ENCODE peak calls at places on chromosomes 11 and 22, in four cellular contexts. One of them, this sample, is unnamed.

GRCh38 chr22:37909756-37910155 is 3.7 kb downstream of the MICALL1 start:
- DNase-seq in fibroblast of the aortic adventitia: no peak
- DNase-seq in lower lobe of right lung: no peak
- DNase-seq in RWPE2: no peak
- DNase-seq in this sample: no peak

GRCh38 chr11:125062931-125063428 is at the start of gene SLC37A2:
- DNase-seq in fibroblast of the aortic adventitia: peak
- DNase-seq in lower lobe of right lung: peak
- DNase-seq in RWPE2: peak
- DNase-seq in this sample: no peak

GRCh38 chr22:49807780-49808708 is 19.6 kb downstream of the BRD1 start:
- DNase-seq in fibroblast of the aortic adventitia: peak
- DNase-seq in lower lobe of right lung: peak
- DNase-seq in RWPE2: no peak
- DNase-seq in this sample: no peak

GRCh38 chr11:58301576-58301975 is 33.5 kb upstream of the OR10W1 start:
- DNase-seq in fibroblast of the aortic adventitia: peak
- DNase-seq in lower lobe of right lung: no peak
- DNase-seq in RWPE2: no peak
- DNase-seq in this sample: no peak

GRCh38 chr11:46684364-46684763 is 16.1 kb downstream of the ARHGAP1 start:
- DNase-seq in fibroblast of the aortic adventitia: no peak
- DNase-seq in lower lobe of right lung: no peak
- DNase-seq in RWPE2: no peak
- DNase-seq in this sample: no peak

GRCh38 chr22:30079952-30080533 is at the start of gene HORMAD2:
- DNase-seq in fibroblast of the aortic adventitia: no peak
- DNase-seq in lower lobe of right lung: peak
- DNase-seq in RWPE2: no peak
- DNase-seq in this sample: no peak

GRCh38 chr11:34798985-34799384 is 117.2 kb downstream of the APIP start:
- DNase-seq in fibroblast of the aortic adventitia: no peak
- DNase-seq in lower lobe of right lung: no peak
- DNase-seq in RWPE2: no peak
- DNase-seq in this sample: no peak

GRCh38 chr11:67613960-67614715 is 7.4 kb downstream of the NDUFV1 start:
- DNase-seq in fibroblast of the aortic adventitia: peak
- DNase-seq in lower lobe of right lung: peak
- DNase-seq in RWPE2: peak
- DNase-seq in this sample: no peak

GRCh38 chr22:34914871-34915270 is 151.1 kb upstream of the ISX start:
- DNase-seq in fibroblast of the aortic adventitia: no peak
- DNase-seq in lower lobe of right lung: no peak
- DNase-seq in RWPE2: no peak
- DNase-seq in this sample: no peak

GRCh38 chr22:32444068-32444467 is 20.2 kb downstream of the BPIFC start:
- DNase-seq in fibroblast of the aortic adventitia: no peak
- DNase-seq in lower lobe of right lung: no peak
- DNase-seq in RWPE2: no peak
- DNase-seq in this sample: no peak
- TF ChIP-seq CTCF in fibroblast of the aortic adventitia: no peak
- TF ChIP-seq CTCF in lower lobe of right lung: no peak
- TF ChIP-seq CTCF in RWPE2: peak
- TF ChIP-seq CTCF in this sample: peak

DNA sequence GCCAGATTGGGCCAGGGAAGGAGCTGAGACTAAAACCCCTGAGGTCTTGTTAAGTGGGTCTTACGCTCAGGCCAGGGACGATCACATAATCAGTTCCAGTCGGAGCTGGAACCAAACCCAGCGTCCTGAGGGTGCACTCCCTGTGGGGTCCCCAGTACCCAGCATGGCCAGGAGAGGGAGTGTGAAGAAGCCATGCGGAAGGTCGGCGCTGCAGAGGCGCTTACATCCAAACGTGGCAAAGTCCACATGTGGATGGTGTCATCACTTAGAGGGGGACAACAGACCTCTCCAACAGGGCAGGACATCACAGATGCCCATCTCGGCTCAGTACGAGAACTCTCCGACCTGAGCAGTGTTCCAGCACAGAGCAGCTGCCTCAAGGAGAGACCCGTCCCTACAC is 8.3 kb downstream of the ATP5MGL start:
- DNase-seq in fibroblast of the aortic adventitia: no peak
- DNase-seq in lower lobe of right lung: no peak
- DNase-seq in RWPE2: no peak
- DNase-seq in this sample: no peak
- TF ChIP-seq CTCF in fibroblast of the aortic adventitia: peak
- TF ChIP-seq CTCF in lower lobe of right lung: no peak
- TF ChIP-seq CTCF in RWPE2: no peak
- TF ChIP-seq CTCF in this sample: peak

DNA sequence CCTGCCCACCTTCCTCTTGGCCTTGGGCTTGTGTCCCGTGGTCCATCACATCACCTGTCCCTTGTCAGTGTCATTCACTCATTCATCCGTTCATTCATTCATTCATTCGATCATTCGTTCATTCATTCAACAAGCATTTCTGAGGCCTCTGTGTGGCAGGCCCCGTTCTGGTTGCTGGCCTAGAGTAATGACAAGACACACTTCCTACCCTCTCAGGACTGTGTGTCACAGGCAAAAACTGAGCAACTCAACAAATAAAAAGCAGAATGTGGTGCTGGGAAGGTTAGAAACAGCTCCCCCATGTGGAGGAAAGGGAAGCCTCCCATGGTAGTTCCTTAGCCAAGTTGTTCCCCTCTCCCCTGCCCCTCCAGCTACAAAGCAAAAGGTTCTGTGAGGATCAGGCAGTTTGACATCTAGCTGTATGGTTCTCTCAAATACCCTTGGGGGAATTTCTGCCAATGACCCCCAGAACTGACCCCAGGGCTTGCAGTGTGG is 1.6 kb upstream of the OMP start:
- DNase-seq in fibroblast of the aortic adventitia: no peak
- DNase-seq in lower lobe of right lung: peak
- DNase-seq in RWPE2: no peak
- DNase-seq in this sample: no peak
- TF ChIP-seq CTCF in fibroblast of the aortic adventitia: peak
- TF ChIP-seq CTCF in lower lobe of right lung: peak
- TF ChIP-seq CTCF in RWPE2: peak
- TF ChIP-seq CTCF in this sample: peak

DNA sequence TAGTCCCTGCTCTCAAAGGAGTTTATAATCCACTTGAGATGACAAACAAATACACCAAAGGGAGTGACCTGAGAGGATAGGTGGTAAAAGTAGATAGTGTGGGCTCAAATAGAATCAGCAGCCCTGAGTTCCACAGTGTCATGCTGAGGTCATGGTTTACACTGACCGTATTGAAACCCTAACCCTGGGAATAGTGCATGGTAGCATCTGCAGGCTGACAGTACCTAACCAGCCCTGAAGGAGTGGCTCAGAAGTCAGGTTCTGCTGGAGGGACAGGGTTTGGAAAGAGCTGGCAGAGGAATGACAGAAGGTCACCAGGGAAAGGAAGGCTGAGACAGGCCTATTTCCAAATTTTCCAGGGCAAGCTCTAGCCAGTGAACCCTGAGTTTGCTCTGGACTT is 9.2 kb upstream of the TMPRSS5 start:
- DNase-seq in fibroblast of the aortic adventitia: no peak
- DNase-seq in lower lobe of right lung: no peak
- DNase-seq in RWPE2: no peak
- DNase-seq in this sample: no peak
- TF ChIP-seq CTCF in fibroblast of the aortic adventitia: no peak
- TF ChIP-seq CTCF in lower lobe of right lung: no peak
- TF ChIP-seq CTCF in RWPE2: no peak
- TF ChIP-seq CTCF in this sample: no peak

DNA sequence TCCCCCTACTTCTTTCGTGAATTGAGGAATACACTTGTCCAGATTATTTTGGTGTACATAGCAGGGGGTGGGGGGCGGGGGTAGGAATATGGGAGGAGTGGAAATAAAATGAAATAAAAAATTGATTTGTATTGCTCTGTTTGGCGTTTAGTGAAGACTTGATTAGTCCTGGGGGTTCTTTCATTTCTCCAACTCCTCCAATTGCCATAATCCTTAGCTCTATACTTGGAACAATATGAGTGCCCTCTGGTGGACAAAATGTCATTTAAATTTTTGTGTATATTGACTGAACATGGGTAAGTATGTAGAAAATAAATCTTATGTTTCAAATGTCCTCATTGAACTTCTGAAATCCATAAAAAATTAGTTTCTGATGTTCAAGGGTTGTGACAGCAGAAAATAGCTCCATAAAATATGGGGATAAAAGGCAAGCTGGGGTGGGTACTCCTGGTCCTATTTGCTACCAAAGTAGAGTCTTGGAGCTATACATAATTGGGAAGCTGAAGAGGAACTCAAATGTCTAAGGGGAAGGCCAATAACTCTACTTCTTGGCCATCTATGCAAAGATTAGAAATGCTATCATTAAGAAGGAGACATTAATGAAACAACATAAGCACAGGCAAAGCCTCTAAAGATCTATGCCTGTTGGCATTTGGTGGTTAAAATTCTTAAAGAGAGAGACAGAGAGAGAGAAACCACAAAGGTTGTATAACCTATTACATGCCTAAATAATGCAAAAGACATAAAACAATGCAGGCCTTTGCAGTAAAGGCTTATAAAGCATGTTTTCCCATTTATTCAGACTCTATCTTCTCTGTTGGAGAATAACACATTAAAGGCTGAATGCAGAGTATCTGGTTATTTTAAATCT is 421.6 kb downstream of the METTL15 start:
- DNase-seq in fibroblast of the aortic adventitia: peak
- DNase-seq in lower lobe of right lung: no peak
- DNase-seq in RWPE2: no peak
- DNase-seq in this sample: no peak
- TF ChIP-seq CTCF in fibroblast of the aortic adventitia: peak
- TF ChIP-seq CTCF in lower lobe of right lung: peak
- TF ChIP-seq CTCF in RWPE2: peak
- TF ChIP-seq CTCF in this sample: peak

GRCh38 chr22:26890870-26891269 is 233.5 kb downstream of the MIAT start:
- DNase-seq in fibroblast of the aortic adventitia: no peak
- DNase-seq in lower lobe of right lung: no peak
- DNase-seq in RWPE2: no peak
- DNase-seq in this sample: no peak
- TF ChIP-seq CTCF in fibroblast of the aortic adventitia: no peak
- TF ChIP-seq CTCF in lower lobe of right lung: no peak
- TF ChIP-seq CTCF in RWPE2: no peak
- TF ChIP-seq CTCF in this sample: peak

GRCh38 chr11:843818-844692 is 1.4 kb downstream of the TSPAN4 start:
- DNase-seq in fibroblast of the aortic adventitia: peak
- DNase-seq in lower lobe of right lung: peak
- DNase-seq in RWPE2: peak
- DNase-seq in this sample: no peak
- TF ChIP-seq CTCF in fibroblast of the aortic adventitia: no peak
- TF ChIP-seq CTCF in lower lobe of right lung: no peak
- TF ChIP-seq CTCF in RWPE2: peak
- TF ChIP-seq CTCF in this sample: no peak

GRCh38 chr22:22458896-22459588 is 49.5 kb downstream of the ZNF280B start:
- DNase-seq in fibroblast of the aortic adventitia: no peak
- DNase-seq in lower lobe of right lung: no peak
- DNase-seq in RWPE2: no peak
- DNase-seq in this sample: no peak

GRCh38 chr22:22461583-22461982 is 47.0 kb downstream of the ZNF280B start:
- DNase-seq in fibroblast of the aortic adventitia: no peak
- DNase-seq in lower lobe of right lung: no peak
- DNase-seq in RWPE2: no peak
- DNase-seq in this sample: no peak

GRCh38 chr22:22460060-22460459 is 48.5 kb downstream of the ZNF280B start:
- DNase-seq in fibroblast of the aortic adventitia: no peak
- DNase-seq in lower lobe of right lung: no peak
- DNase-seq in RWPE2: no peak
- DNase-seq in this sample: no peak

GRCh38 chr22:22461111-22461510 is 47.4 kb downstream of the ZNF280B start:
- DNase-seq in fibroblast of the aortic adventitia: no peak
- DNase-seq in lower lobe of right lung: no peak
- DNase-seq in RWPE2: no peak
- DNase-seq in this sample: no peak

DNA sequence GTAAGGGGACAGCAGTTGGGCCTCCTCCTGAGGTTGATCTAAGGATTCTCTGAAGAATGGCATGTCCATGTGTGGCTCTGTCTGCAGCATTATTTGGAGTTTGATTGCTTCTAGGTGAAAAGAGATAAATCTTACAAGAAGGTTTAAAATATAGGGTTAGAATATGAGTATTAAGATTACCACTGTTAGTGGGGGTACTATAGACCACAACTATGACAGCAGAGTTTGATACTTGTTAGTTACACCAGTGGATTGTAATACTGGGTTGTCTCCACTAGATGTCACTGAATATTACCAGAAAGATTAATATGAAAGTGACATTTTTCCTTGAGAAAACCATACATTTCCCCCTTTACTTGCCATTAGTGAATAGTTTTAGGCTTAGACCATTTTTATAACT is 47.9 kb downstream of the ZNF280B start:
- DNase-seq in fibroblast of the aortic adventitia: peak
- DNase-seq in lower lobe of right lung: no peak
- DNase-seq in RWPE2: no peak
- DNase-seq in this sample: no peak
- TF ChIP-seq CTCF in fibroblast of the aortic adventitia: peak
- TF ChIP-seq CTCF in lower lobe of right lung: peak
- TF ChIP-seq CTCF in RWPE2: no peak
- TF ChIP-seq CTCF in this sample: peak

GRCh38 chr11:112352907-112353306 is 92.2 kb upstream of the PLET1 start:
- DNase-seq in fibroblast of the aortic adventitia: no peak
- DNase-seq in lower lobe of right lung: no peak
- DNase-seq in RWPE2: no peak
- DNase-seq in this sample: no peak

GRCh38 chr11:112354364-112354763 is 93.7 kb upstream of the PLET1 start:
- DNase-seq in fibroblast of the aortic adventitia: no peak
- DNase-seq in lower lobe of right lung: no peak
- DNase-seq in RWPE2: no peak
- DNase-seq in this sample: no peak

GRCh38 chr11:112357488-112357887 is 96.8 kb upstream of the PLET1 start:
- DNase-seq in fibroblast of the aortic adventitia: no peak
- DNase-seq in lower lobe of right lung: no peak
- DNase-seq in RWPE2: no peak
- DNase-seq in this sample: no peak

GRCh38 chr11:112361396-112361795 is 100.7 kb upstream of the PLET1 start:
- DNase-seq in fibroblast of the aortic adventitia: no peak
- DNase-seq in lower lobe of right lung: no peak
- DNase-seq in RWPE2: no peak
- DNase-seq in this sample: no peak

DNA sequence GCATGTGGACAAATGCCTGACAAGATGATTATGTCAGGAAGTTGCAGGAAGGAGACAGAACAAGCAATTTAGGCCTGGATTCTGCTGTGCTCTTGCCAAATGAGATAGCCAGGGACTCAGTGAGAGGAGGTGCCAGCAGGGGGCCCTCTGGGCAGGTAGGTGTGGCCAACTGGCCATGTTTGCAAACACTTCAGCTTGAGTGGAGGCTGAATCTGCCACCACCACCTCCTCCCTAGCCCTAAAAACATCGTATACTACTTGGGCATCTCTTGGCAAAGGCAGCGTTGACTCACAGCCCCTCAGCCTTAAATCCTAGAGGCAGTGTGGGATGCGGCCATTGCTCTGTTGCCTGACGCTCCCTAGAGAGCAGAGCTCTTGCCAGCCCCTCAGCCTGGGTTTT is 95.1 kb upstream of the PLET1 start:
- DNase-seq in fibroblast of the aortic adventitia: peak
- DNase-seq in lower lobe of right lung: peak
- DNase-seq in RWPE2: no peak
- DNase-seq in this sample: no peak
- TF ChIP-seq CTCF in fibroblast of the aortic adventitia: peak
- TF ChIP-seq CTCF in lower lobe of right lung: peak
- TF ChIP-seq CTCF in RWPE2: peak
- TF ChIP-seq CTCF in this sample: peak

This sample was measured in chondrocyte.